ENCODE peak calls at places on chromosomes 13 and 19, in six cellular contexts. E is IMR-90, P is neuronal stem cell, U is H1, Q is mesenchymal stem cell, M is trophoblast cell. Y is an unnamed sample.

GRCh38 chr19:4058696-4059492 is 7.8 kb downstream of the ZBTB7A start:
- DNase-seq in U (no peak), M (no peak), Q (no peak), P (no peak), E (no peak), Y (peak; percentile 30)

GRCh38 chr13:21014666-21015170 is 46.7 kb downstream of the LATS2 start:
- DNase-seq in P (no peak), M (no peak), U (no peak), E (peak; percentile 91), Q (peak; percentile 87), Y (no peak)

GRCh38 chr13:59111711-59112110 is 1052.0 kb downstream of the DIAPH3 start:
- DNase-seq in P (no peak), Q (peak; percentile 73), E (peak; percentile 86), U (no peak), M (no peak), Y (no peak)

GRCh38 chr13:36531746-36532486 is 99.6 kb downstream of the CCNA1 start:
- DNase-seq in Q (peak; percentile 47), U (no peak), P (no peak), E (no peak), M (peak; percentile 58), Y (no peak)

GRCh38 chr19:42433503-42434260 is 6.5 kb upstream of the LIPE start:
- DNase-seq in P (peak; percentile 78), E (peak; percentile 14), Q (peak; percentile 50), U (peak; percentile 90), M (peak; percentile 80), Y (peak; percentile 78)

GRCh38 chr19:52600639-52601024 is 30.5 kb downstream of the ZNF701 start:
- DNase-seq in E (peak; percentile 3), M (peak; percentile 86), Q (no peak), P (no peak), U (no peak), Y (no peak)

GRCh38 chr13:74288361-74288911 is 154.2 kb upstream of the KLF12 start:
- DNase-seq in U (peak; percentile 47), M (no peak), Q (no peak), E (no peak), P (peak; percentile 9), Y (peak; percentile 41)

GRCh38 chr19:30630289-30631034 is 258.3 kb downstream of the ZNF536 start:
- DNase-seq in E (no peak), M (no peak), U (no peak), Q (no peak), P (no peak), Y (no peak)

GRCh38 chr13:30576528-30576927 is 41.2 kb upstream of the USPL1 start:
- DNase-seq in M (no peak), Q (peak; percentile 48), E (peak; percentile 59), U (no peak), P (no peak), Y (no peak)

GRCh38 chr13:76778906-76779305 is 107.3 kb downstream of the KCTD12 start:
- DNase-seq in E (no peak), Q (no peak), U (no peak), P (no peak), M (no peak), Y (no peak)

GRCh38 chr19:33386361-33386858 is 12.9 kb downstream of the CEBPG start:
- DNase-seq in U (no peak), E (no peak), Q (no peak), P (no peak), M (no peak), Y (no peak)

GRCh38 chr13:64725492-64725891 is 2504.6 kb downstream of the PCDH9 start:
- DNase-seq in E (no peak), M (no peak), Q (no peak), P (no peak), U (no peak), Y (no peak)

GRCh38 chr13:42751693-42752092 is 29.7 kb upstream of the FAM216B start:
- DNase-seq in M (no peak), P (no peak), Q (no peak), E (no peak), U (no peak), Y (no peak)

GRCh38 chr19:45040059-45040767 is 1.4 kb downstream of the CLASRP start:
- DNase-seq in P (no peak), M (no peak), U (no peak), E (no peak), Q (no peak), Y (no peak)

GRCh38 chr13:94329754-94330551 is 149.5 kb downstream of the DCT start:
- DNase-seq in U (no peak), M (peak; percentile 15), E (peak; percentile 95), P (no peak), Q (peak; percentile 94), Y (no peak)

GRCh38 chr19:14383556-14383897 is 2.3 kb downstream of the ADGRE5 start:
- DNase-seq in E (peak; percentile 39), Q (no peak), U (no peak), P (no peak), M (peak; percentile 34), Y (no peak)

GRCh38 chr13:46348976-46349375 is 38.1 kb downstream of the RUBCNL start:
- DNase-seq in P (no peak), M (no peak), Q (peak; percentile 51), U (no peak), E (no peak), Y (no peak)

GRCh38 chr19:18021121-18021755 is 13.3 kb downstream of the ARRDC2 start:
- DNase-seq in Q (peak; percentile 93), E (peak; percentile 88), P (no peak), M (peak; percentile 43), U (no peak), Y (no peak)

GRCh38 chr13:47117268-47117667 is 220.4 kb upstream of the HTR2A start:
- DNase-seq in P (no peak), Q (peak; percentile 76), E (peak; percentile 89), U (no peak), M (no peak), Y (no peak)

GRCh38 chr13:77429320-77430142 is 102.6 kb upstream of the MYCBP2 start:
- DNase-seq in E (no peak), U (no peak), M (no peak), P (no peak), Q (no peak), Y (no peak)

GRCh38 chr13:23348270-23349126 is 85.0 kb downstream of the SACS start:
- DNase-seq in M (no peak), U (no peak), Q (no peak), P (no peak), E (no peak), Y (no peak)

GRCh38 chr13:61414686-61415664 is 674 bp downstream of the PCDH20 start:
- DNase-seq in Q (peak; percentile 18), E (no peak), P (peak; percentile 75), M (no peak), U (peak; percentile 78), Y (peak; percentile 93)

GRCh38 chr19:6828306-6828697 is 55.8 kb downstream of the VAV1 start:
- DNase-seq in P (no peak), Q (no peak), E (no peak), M (peak; percentile 93), U (no peak), Y (peak; percentile 86)

GRCh38 chr19:19591133-19591825 is 27.2 kb downstream of the PBX4 start:
- DNase-seq in P (no peak), U (no peak), Q (peak; percentile 99), M (peak; percentile 72), E (peak; percentile 99), Y (peak; percentile 50)

GRCh38 chr13:93284056-93284455 is 57.4 kb downstream of the GPC6 start:
- DNase-seq in Q (no peak), E (no peak), M (no peak), P (no peak), U (no peak), Y (no peak)

GRCh38 chr13:109933476-109933875 is 147.1 kb upstream of the IRS2 start:
- DNase-seq in E (no peak), M (no peak), Q (no peak), P (no peak), U (no peak), Y (no peak)

GRCh38 chr19:40567040-40567749 is 9.5 kb upstream of the SHKBP1 start:
- DNase-seq in M (no peak), P (no peak), U (peak; percentile 49), E (no peak), Q (no peak), Y (no peak)

GRCh38 chr19:14554382-14554812 is 17.5 kb downstream of the NDUFB7 start:
- DNase-seq in M (peak; percentile 50), U (peak; percentile 46), Q (no peak), P (no peak), E (no peak), Y (peak; percentile 53)

GRCh38 chr19:28831464-28831863 is 381.5 kb downstream of the UQCRFS1 start:
- DNase-seq in E (no peak), M (no peak), Q (no peak), U (no peak), P (no peak), Y (peak; percentile 68)

GRCh38 chr19:28828276-28828870 is 384.6 kb downstream of the UQCRFS1 start:
- DNase-seq in M (no peak), Q (no peak), P (no peak), U (no peak), E (no peak), Y (no peak)

GRCh38 chr19:28829762-28830161 is 383.2 kb downstream of the UQCRFS1 start:
- DNase-seq in P (no peak), E (no peak), Q (no peak), U (no peak), M (no peak), Y (no peak)

GRCh38 chr19:28823338-28823961 is 389.5 kb downstream of the UQCRFS1 start:
- DNase-seq in U (no peak), M (peak; percentile 68), Q (no peak), P (peak; percentile 3), E (no peak), Y (peak; percentile 44)

GRCh38 chr19:28827382-28827781 is 385.6 kb downstream of the UQCRFS1 start:
- DNase-seq in M (no peak), U (no peak), E (no peak), P (no peak), Q (no peak), Y (no peak)
- H4K91ac ChIP-seq in M (no peak overlapping the region), U (no peak overlapping the region), E (no peak overlapping the region), P (no peak overlapping the region), Q (no peak overlapping the region), Y (no peak overlapping the region)

DNA sequence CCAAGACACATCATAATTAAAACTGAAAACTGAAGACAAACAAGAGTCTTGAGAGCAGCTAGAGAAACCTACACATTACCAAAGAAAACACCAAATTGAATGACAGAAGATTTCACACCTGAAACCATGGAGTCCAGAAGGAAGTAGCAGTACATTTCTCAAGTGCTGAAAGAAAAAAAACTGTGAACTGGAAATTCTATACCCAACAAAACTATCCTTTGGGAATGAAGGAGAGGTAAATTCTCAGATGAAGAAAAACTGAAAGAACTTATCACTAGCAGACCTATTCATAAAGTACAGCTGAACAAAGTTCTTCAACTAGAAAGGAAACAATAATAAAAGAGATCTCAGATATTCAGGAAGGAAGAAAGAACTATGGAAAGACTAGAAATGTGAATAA is 198.7 kb upstream of the ZNF507 start:
- DNase-seq in U (no peak), Q (no peak), P (no peak), M (no peak), E (no peak), Y (no peak)
- H4K91ac ChIP-seq in U (no peak overlapping the region), Q (no peak overlapping the region), P (no peak overlapping the region), M (no peak overlapping the region), E (no peak overlapping the region), Y (no peak overlapping the region)

GRCh38 chr13:44191103-44191502 is 182.5 kb upstream of the SERP2 start:
- DNase-seq in E (no peak), M (no peak), P (no peak), U (no peak), Q (no peak), Y (no peak)
- H4K91ac ChIP-seq in E (no peak overlapping the region), M (no peak overlapping the region), P (no peak overlapping the region), U (no peak overlapping the region), Q (no peak overlapping the region), Y (no peak overlapping the region)

GRCh38 chr19:37655689-37656491 is 625 bp upstream of the ZFP30 start:
- DNase-seq in U (peak; percentile 89), Q (peak; percentile 86), M (peak; percentile 88), E (peak; percentile 68), P (peak; percentile 89), Y (peak; percentile 88)
- H4K91ac ChIP-seq in U (peak overlapping the region; percentile 98), Q (peak overlapping the region; percentile 96), M (peak overlapping the region; percentile 66), E (peak overlapping the region; percentile 81), P (peak overlapping the region; percentile 68), Y (no peak overlapping the region)

GRCh38 chr13:97372929-97373328 is 61.0 kb upstream of the RAP2A start:
- DNase-seq in M (no peak), P (no peak), Q (no peak), E (no peak), U (no peak), Y (no peak)
- H4K91ac ChIP-seq in M (no peak overlapping the region), P (no peak overlapping the region), Q (no peak overlapping the region), E (no peak overlapping the region), U (no peak overlapping the region), Y (no peak overlapping the region)

Y was measured in H9.